ENCODE peak calls at places on chromosomes 12 and 14, in four cellular contexts. D is PC-9, I is astrocyte of the cerebellum, N is Panc1. M is an unnamed sample.

GRCh38 chr14:32430326-32430725 is 101.2 kb downstream of the AKAP6 start:
- DNase-seq in I (peak), N (no peak), D (no peak), M (no peak)

GRCh38 chr12:78236264-78236663 is 405.6 kb downstream of the NAV3 start:
- DNase-seq in D (no peak), I (no peak), N (no peak), M (no peak)

GRCh38 chr12:68559246-68559645 is 51.5 kb upstream of the RAP1B start:
- DNase-seq in N (no peak), D (no peak), I (no peak), M (no peak)

GRCh38 chr12:109759595-109759994 is 46.0 kb downstream of the FAM222A start:
- DNase-seq in D (no peak), I (no peak), N (no peak), M (no peak)

GRCh38 chr14:68283378-68284123 is 464.0 kb downstream of the RAD51B start:
- DNase-seq in N (no peak), I (no peak), D (no peak), M (peak)

GRCh38 chr12:25792031-25792430 is 166.5 kb upstream of the RASSF8 start:
- DNase-seq in N (no peak), I (no peak), D (no peak), M (no peak)

GRCh38 chr14:52314521-52315354 is 626 bp downstream of the PTGER2 start:
- DNase-seq in I (no peak), D (no peak), N (no peak), M (no peak)

GRCh38 chr12:26768611-26769603 is 64.1 kb downstream of the ITPR2 start:
- DNase-seq in N (no peak), D (peak), I (no peak), M (no peak)

GRCh38 chr12:64796205-64796845 is 28.1 kb upstream of the TBC1D30 start:
- DNase-seq in I (peak), D (peak), N (peak), M (peak)

GRCh38 chr14:101020971-101021370 is 117.4 kb upstream of the RTL1 start:
- DNase-seq in I (no peak), N (no peak), D (no peak), M (no peak)

GRCh38 chr12:57198329-57198728 is 18.3 kb upstream of the NXPH4 start:
- DNase-seq in I (no peak), N (no peak), D (no peak), M (no peak)

GRCh38 chr12:7349418-7349817 is 45.5 kb downstream of the ACSM4 start:
- DNase-seq in D (no peak), I (no peak), N (no peak), M (no peak)

GRCh38 chr12:88001327-88001726 is 27.9 kb downstream of the C12orf50 start:
- DNase-seq in I (no peak), N (no peak), D (no peak), M (no peak)

GRCh38 chr12:132572106-132572505 is 38.3 kb downstream of the LRCOL1 start:
- DNase-seq in N (no peak), I (no peak), D (no peak), M (no peak)

GRCh38 chr12:95738024-95738611 is 52.4 kb downstream of the NTN4 start:
- DNase-seq in D (no peak), I (no peak), N (no peak), M (no peak)

GRCh38 chr12:51744235-51744634 is 104.3 kb downstream of the FIGNL2 start:
- DNase-seq in I (peak), D (no peak), N (no peak), M (no peak)

GRCh38 chr14:22577334-22577908 is 11.6 kb downstream of the DAD1 start:
- DNase-seq in N (no peak), I (no peak), D (no peak), M (no peak)

GRCh38 chr12:122646568-122647220 is 56.5 kb downstream of the HCAR2 start:
- DNase-seq in D (no peak), I (no peak), N (no peak), M (peak)

GRCh38 chr14:90678846-90679362 is 137.3 kb downstream of the TTC7B start:
- DNase-seq in N (no peak), I (no peak), D (no peak), M (no peak)

GRCh38 chr14:33691907-33692306 is 259.0 kb downstream of the EGLN3 start:
- DNase-seq in N (no peak), I (no peak), D (no peak), M (no peak)

GRCh38 chr14:22545842-22546721 is 42.9 kb downstream of the DAD1 start:
- DNase-seq in I (peak), D (no peak), N (no peak), M (no peak)

GRCh38 chr14:99234982-99235491 is 37.0 kb downstream of the BCL11B start:
- DNase-seq in D (no peak), N (no peak), I (no peak), M (no peak)

GRCh38 chr12:46533723-46534122 is 161.2 kb upstream of the SLC38A2 start:
- DNase-seq in N (no peak), I (no peak), D (no peak), M (no peak)

GRCh38 chr12:130818381-130819247 is 20.4 kb downstream of the STX2 start:
- DNase-seq in D (peak), I (no peak), N (no peak), M (no peak)

GRCh38 chr14:58646479-58646878 is 8.7 kb downstream of the DACT1 start:
- DNase-seq in N (no peak), D (no peak), I (no peak), M (no peak)

GRCh38 chr14:58643366-58643765 is 5.6 kb downstream of the DACT1 start:
- DNase-seq in I (no peak), D (no peak), N (no peak), M (no peak)

GRCh38 chr14:58650857-58651256 is 13.1 kb downstream of the DACT1 start:
- DNase-seq in D (no peak), I (no peak), N (no peak), M (no peak)

GRCh38 chr14:58645641-58646040 is 7.9 kb downstream of the DACT1 start:
- DNase-seq in D (no peak), N (no peak), I (no peak), M (no peak)

DNA sequence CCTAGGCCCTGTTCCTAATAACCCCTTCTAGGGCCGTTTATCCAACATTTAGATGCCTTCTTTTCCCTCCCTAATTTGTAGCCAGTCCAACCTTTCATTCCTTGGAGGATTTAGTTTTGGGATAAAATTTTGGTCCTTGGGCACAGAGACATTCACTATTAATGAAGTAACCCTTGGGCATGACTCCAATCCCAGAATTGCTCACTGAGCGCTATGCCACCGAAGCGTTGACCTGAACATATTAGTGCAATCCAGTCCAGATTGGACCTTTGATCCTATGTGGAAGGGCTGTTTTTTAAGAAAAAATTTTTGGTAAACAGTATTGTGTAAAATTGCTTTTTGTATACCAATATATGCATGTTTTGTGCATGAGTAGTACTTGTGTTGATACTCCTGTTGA is 10.0 kb downstream of the DACT1 start:
- DNase-seq in N (no peak), I (no peak), D (no peak), M (no peak)
- H3K4me3 ChIP-seq in N (no peak), I (no peak), D (no peak), M (no peak)

DNA sequence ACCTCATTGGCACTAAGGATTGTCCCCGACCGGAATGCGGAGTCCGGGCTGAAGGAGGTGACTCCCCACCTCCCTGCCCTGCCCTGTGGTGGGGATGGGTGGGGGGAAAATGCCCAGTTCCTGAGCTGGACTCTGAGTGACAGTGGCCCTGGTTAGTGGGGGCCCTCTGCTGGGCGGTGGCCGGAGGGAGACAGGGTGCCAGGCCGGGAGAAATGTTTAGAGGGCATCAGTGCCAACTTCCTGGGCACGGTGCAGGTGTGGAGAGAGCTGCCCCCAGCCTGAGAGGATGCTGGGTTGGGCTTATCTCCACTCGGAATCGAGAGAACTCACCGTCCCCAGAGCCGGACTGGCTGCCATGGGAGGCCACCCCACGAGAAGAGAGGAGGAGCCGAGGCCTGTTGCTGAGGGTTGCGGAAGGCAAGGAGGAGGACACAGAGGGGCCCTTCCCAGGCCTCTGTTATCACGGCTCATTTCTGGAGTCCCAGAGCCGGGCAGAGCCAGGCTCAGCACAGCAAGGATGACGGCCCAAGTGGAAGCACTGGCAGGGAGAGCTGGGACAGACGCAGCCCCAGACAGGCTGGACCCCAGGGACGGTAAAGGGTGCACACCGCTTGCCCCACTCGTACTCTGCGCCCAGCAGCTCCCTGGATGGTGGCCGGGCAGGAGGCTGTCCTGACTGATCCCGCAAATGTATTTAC is 156.7 kb downstream of the KIF26A start:
- DNase-seq in D (no peak), I (no peak), N (no peak), M (no peak)
- TF ChIP-seq CTCF in D (no peak), I (no peak), N (no peak), M (no peak)

DNA sequence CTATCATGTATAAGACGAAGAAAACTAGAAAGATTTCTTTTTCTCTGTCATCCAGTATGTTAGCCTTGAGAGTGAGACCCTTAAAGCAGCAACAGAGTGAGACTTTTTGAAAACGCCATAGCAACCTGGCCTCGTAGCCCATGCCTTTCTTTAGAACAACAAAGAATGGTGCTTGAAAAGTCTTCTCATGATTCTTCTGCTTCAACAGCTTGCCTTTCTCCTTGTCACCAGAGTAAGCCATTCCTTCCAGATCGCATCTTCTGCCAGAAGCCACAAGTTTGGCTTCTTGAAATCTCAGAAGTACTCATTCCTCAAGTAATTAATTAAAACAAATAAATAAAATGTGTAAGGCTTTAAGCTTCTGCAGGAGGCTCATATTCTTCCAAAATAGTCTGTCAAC is 109.4 kb downstream of the PDE3A start:
- DNase-seq in N (no peak), I (no peak), D (no peak), M (no peak)
- H3K4me3 ChIP-seq in N (no peak), I (no peak), D (no peak), M (no peak)

GRCh38 chr12:102542816-102543448 is 62.6 kb upstream of the IGF1 start:
- DNase-seq in N (no peak), D (no peak), I (no peak), M (no peak)

GRCh38 chr12:102543931-102544485 is 63.6 kb upstream of the IGF1 start:
- DNase-seq in I (no peak), N (no peak), D (no peak), M (no peak)

GRCh38 chr12:102540856-102541385 is 60.6 kb upstream of the IGF1 start:
- DNase-seq in I (no peak), N (no peak), D (no peak), M (no peak)

GRCh38 chr12:102539651-102540553 is 59.5 kb upstream of the IGF1 start:
- DNase-seq in I (no peak), D (peak), N (no peak), M (no peak)

DNA sequence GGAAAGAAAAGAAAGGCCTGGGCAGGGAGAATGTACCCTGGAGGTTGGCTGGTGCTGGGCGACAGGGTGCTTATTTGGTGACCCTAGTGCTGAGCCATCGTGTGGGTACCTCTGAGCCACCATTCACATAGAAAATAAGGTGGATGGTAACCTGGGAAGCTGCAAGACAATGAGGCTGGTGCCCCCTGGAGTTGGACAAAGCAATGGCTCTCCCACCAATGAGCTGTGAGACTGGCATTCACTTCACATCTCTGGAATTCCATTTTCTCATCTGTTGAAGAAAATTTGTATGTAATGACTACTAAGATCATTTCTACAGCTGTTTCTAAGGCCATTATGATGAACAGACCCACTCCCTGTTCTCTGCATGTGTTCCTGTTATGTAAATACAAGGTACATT is 63.1 kb upstream of the IGF1 start:
- DNase-seq in D (no peak), N (no peak), I (no peak), M (no peak)
- TF ChIP-seq CTCF in D (no peak), N (no peak), I (no peak), M (peak)

M was measured in GM12864.